ENCODE peak calls at places on chromosomes 1 and 21, in four cellular contexts. P is aorta, Z is esophagus muscularis mucosa, A is AG09309. T is an unnamed sample.

GRCh38 chr1:52633291-52633754 is 355 bp downstream of the SHISAL2A start:
- DNase-seq in P (no peak), Z (no peak), A (no peak), T (no peak)

GRCh38 chr1:69765941-69766340 is 198.2 kb downstream of the LRRC7 start:
- DNase-seq in P (no peak), Z (no peak), A (no peak), T (no peak)

GRCh38 chr1:8082945-8083344 is 56.8 kb upstream of the ERRFI1 start:
- DNase-seq in P (no peak), Z (no peak), A (peak; percentile 77), T (no peak)

GRCh38 chr21:42556476-42556875 is 42.8 kb downstream of the SLC37A1 start:
- DNase-seq in P (peak; percentile 59), Z (no peak), A (no peak), T (no peak)

GRCh38 chr1:213499444-213499843 is 448.4 kb downstream of the RPS6KC1 start:
- DNase-seq in P (no peak), Z (peak; percentile 57), A (no peak), T (no peak)

GRCh38 chr1:20921285-20921684 is 134.2 kb upstream of the HP1BP3 start:
- DNase-seq in P (no peak), Z (no peak), A (no peak), T (no peak)

GRCh38 chr1:29767769-29768425 is 531.6 kb downstream of the PTPRU start:
- DNase-seq in P (no peak), Z (peak; percentile 81), A (no peak), T (no peak)

GRCh38 chr1:82160036-82160435 is 359.3 kb downstream of the ADGRL2 start:
- DNase-seq in P (no peak), Z (no peak), A (no peak), T (no peak)

GRCh38 chr1:150549496-150550221 is 451 bp downstream of the ADAMTSL4 start:
- DNase-seq in P (peak; percentile 87), Z (no peak), A (no peak), T (no peak)

GRCh38 chr1:168709407-168709891 is 19.6 kb downstream of the DPT start:
- DNase-seq in P (no peak), Z (no peak), A (peak; percentile 83), T (no peak)

GRCh38 chr1:40059292-40059959 is 18.9 kb downstream of the CAP1 start:
- DNase-seq in P (no peak), Z (no peak), A (no peak), T (no peak)

GRCh38 chr1:40058097-40058452 is 17.5 kb downstream of the CAP1 start:
- DNase-seq in P (no peak), Z (no peak), A (no peak), T (no peak)

GRCh38 chr1:40057310-40058030 is 16.9 kb downstream of the CAP1 start:
- DNase-seq in P (no peak), Z (no peak), A (no peak), T (no peak)

GRCh38 chr1:40058453-40059291 is 18.1 kb downstream of the CAP1 start:
- DNase-seq in P (no peak), Z (no peak), A (no peak), T (no peak)

GRCh38 chr1:40056519-40057309 is 16.2 kb downstream of the CAP1 start:
- DNase-seq in P (no peak), Z (no peak), A (no peak), T (no peak)
- H3K4me3 ChIP-seq in P (no peak overlapping the region), Z (no peak overlapping the region), A (no peak overlapping the region), T (no peak overlapping the region)

DNA sequence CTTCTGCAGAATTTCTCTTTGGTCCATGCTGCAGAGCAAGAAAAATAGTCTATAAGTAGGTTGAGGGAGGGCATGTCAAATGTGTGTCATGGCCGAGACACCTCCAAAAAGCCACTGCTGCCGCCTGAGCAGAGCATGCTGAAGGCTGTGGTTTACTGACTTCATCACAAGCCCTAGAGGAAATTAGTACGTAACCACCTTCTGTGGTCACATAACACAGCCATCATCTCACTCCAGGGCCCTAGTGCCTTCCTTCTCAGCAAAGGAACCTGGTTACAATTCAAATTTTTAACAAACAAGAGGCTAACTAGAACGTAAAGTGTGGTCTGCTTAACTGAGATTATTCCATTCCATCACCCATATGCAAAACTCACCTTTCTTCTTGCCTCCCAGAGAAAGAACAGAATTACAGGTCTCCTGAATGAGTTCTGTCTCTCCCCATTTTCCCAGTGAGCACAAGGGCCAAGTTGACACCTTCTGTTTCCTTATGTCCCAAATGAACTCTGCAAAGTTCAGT is at the start of gene PTPN22:
- DNase-seq in P (no peak), Z (no peak), A (no peak), T (no peak)
- H3K4me3 ChIP-seq in P (no peak within 1 kb of the TSS), Z (peak within 1 kb of the TSS; percentile 18), A (no peak within 1 kb of the TSS), T (peak within 1 kb of the TSS; percentile 17)

GRCh38 chr1:55052221-55053142 is 13.1 kb downstream of the PCSK9 start:
- DNase-seq in P (peak; percentile 66), Z (no peak), A (no peak), T (no peak)
- H3K4me3 ChIP-seq in P (no peak overlapping the region), Z (no peak overlapping the region), A (no peak overlapping the region), T (no peak overlapping the region)

DNA sequence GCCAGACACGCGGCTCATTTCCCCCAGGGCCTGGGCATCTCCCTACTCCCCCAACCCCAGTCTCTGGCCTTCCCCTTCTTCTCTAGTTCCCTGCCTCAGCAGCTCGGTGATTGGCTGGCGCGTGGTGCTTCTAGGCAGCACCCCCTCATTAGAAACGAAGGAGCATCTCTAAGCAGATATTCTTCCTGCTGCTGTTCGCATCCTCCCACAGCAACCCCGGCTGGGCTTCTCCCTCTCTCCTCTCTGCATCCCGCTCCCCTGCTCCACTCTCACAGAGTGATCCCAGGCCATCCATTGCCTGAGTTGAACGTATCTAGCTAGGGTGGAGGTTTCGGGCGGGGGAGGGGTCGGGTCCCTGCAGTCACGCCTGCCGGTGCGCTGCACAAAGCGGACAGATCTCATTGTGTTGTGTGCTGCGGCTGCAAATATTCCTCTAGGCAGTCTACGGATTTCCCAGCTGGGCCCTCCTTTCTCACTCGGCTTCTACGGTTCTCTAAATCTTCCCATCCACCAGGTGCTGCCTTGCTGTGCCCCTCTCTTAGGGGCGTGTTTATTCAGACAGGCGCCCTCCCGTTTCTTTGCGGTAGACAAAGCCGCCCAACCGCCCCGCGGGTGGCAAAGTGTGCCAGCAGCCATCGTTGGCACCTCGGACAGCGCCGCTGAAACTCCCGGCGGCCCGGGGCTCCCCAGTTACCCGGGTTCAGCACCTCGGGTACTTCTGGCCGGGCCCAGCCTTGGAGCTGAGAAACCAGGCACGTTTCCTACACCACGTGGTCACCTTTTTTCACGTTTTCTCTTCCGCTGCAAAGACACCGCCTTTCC is 2.2 kb downstream of the CACNA1E start:
- DNase-seq in P (no peak), Z (no peak), A (no peak), T (no peak)
- H3K4me3 ChIP-seq in P (no peak overlapping the region), Z (no peak overlapping the region), A (no peak overlapping the region), T (no peak overlapping the region)

GRCh38 chr1:28508435-28508754 is 2.6 kb downstream of the RCC1 start:
- DNase-seq in P (peak; percentile 28), Z (no peak), A (no peak), T (no peak)
- H3K4me3 ChIP-seq in P (no peak overlapping the region), Z (peak overlapping the region; percentile 64), A (peak overlapping the region; percentile 81), T (peak overlapping the region; percentile 83)

GRCh38 chr1:13730301-13730700 is 30.3 kb downstream of the PRDM2 start:
- DNase-seq in P (no peak), Z (no peak), A (no peak), T (no peak)

GRCh38 chr1:13731897-13732296 is 31.9 kb downstream of the PRDM2 start:
- DNase-seq in P (no peak), Z (no peak), A (no peak), T (no peak)

GRCh38 chr1:13733705-13734104 is 33.7 kb downstream of the PRDM2 start:
- DNase-seq in P (no peak), Z (no peak), A (no peak), T (no peak)

GRCh38 chr1:13732971-13733667 is 33.1 kb downstream of the PRDM2 start:
- DNase-seq in P (no peak), Z (no peak), A (no peak), T (no peak)

DNA sequence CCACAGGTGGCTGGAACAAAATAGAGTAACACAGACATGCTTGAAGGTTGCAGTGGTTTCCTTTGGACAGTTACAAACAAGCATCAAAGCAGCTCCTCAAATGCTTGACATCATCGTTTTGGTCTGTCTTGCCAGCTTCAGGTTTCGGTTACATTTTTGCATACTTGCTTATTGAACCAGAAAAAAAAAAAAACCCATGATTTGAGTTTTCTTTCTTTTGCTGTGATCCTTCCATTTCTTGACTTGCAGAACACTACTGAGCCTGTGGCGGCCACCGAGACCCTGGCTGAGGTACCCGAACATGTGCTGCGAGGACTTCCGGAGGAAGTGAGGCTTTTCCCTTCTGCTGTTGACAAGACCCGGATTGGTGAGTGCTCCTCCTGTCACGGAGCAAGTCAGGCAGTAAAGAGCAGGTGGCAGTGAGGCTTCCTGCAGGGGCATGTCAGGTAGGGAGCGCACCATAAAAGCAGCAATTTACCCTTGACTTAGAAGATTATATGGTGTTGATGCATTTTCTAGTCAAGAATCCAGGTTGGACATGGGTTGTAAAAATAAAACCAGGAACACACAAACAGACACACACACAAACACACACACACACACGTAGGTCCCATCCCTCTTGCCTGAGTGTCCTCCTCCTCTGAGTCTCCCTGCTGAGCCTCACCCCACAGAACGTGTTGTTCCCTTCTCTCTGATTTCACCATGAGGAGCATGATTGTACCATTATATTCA is 30.9 kb downstream of the PRDM2 start:
- DNase-seq in P (no peak), Z (no peak), A (no peak), T (no peak)
- H3K4me3 ChIP-seq in P (no peak overlapping the region), Z (peak overlapping the region; percentile 15), A (no peak overlapping the region), T (peak overlapping the region; percentile 27)

DNA sequence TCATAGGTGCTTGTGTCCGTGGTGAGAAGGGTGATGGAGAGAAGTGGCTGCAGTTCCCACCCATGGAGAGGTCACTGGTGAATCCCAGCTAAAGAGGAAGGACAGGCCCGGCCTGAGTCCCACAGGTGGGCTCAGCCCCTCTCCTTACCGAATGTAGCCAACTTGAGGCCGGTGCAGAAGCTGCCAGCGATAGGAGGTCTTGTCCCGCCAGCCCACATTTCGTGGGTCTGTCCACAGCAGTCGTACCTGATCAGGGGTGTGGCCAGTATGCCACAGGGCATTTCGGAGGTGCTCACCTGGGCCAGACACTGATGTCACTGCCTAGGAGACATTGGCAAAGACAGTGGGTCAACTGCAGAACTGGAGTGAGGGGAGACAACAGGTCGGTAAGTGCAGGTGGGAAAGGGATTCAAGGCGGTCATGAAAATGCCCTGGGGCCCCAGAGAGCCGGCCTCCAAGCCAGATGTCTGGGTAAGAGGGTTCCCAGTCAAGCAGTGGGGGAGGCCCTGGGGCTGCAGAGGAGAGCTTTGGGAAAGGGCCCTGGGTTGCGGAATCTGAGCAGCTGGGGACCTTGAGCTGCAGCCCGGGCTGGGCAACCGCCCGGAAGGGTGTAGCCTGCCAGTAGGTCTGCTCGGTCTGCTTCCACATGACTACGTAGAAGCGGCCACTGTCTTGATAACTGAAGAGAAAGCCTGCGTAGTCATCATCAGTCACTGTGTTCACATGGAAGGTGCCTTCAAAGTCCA is 10.6 kb downstream of the THBS3 start:
- DNase-seq in P (peak; percentile 79), Z (no peak), A (no peak), T (no peak)
- H3K4me3 ChIP-seq in P (no peak overlapping the region), Z (no peak overlapping the region), A (no peak overlapping the region), T (no peak overlapping the region)

GRCh38 chr1:66563094-66563800 is 29.3 kb downstream of the SGIP1 start:
- DNase-seq in P (no peak), Z (no peak), A (peak; percentile 85), T (peak; percentile 88)
- H3K4me3 ChIP-seq in P (peak overlapping the region; percentile 14), Z (no peak overlapping the region), A (peak overlapping the region; percentile 30), T (peak overlapping the region; percentile 37)